ENCODE peak calls at places on chromosomes 16 and 17, in ten cellular contexts. O is sigmoid colon; P is BE2C; U is GM23248; L is cardiac muscle cell; X is lower lobe of right lung; W is CD8-positive, alpha-beta T cell; B is right lobe of liver; V is tibial artery; H is pancreas. M is an unnamed sample.

GRCh38 chr16:57801098-57801855 is 1.0 kb downstream of the KIFC3 start:
- DNase-seq in O (no peak), P (no peak), U (peak; percentile 88), L (peak; percentile 65), X (peak; percentile 26), W (no peak), B (no peak), V (no peak), H (no peak), M (no peak)

GRCh38 chr17:62092784-62093183 is 27.7 kb upstream of the MED13 start:
- DNase-seq in O (no peak), P (no peak), U (peak; percentile 6), L (no peak), X (no peak), W (no peak), B (no peak), V (no peak), H (no peak), M (no peak)

GRCh38 chr16:30030011-30030685 is 923 bp downstream of the TLCD3B start:
- DNase-seq in O (no peak), P (no peak), U (no peak), L (no peak), X (no peak), W (no peak), B (no peak), V (no peak), H (no peak), M (no peak)

GRCh38 chr17:77465358-77466041 is 324.7 kb downstream of the SEC14L1 start:
- DNase-seq in O (peak; percentile 84), P (no peak), U (peak; percentile 79), L (peak; percentile 81), X (peak; percentile 84), W (peak; percentile 82), B (peak; percentile 64), V (peak; percentile 80), H (no peak), M (peak; percentile 93)

GRCh38 chr16:14249291-14250032 is 178.3 kb downstream of the MRTFB start:
- DNase-seq in O (no peak), P (peak; percentile 40), U (peak; percentile 61), L (peak; percentile 58), X (no peak), W (peak; percentile 52), B (no peak), V (no peak), H (no peak), M (peak; percentile 30)

GRCh38 chr17:63506627-63507026 is 16.5 kb upstream of the KCNH6 start:
- DNase-seq in O (no peak), P (no peak), U (no peak), L (no peak), X (no peak), W (no peak), B (no peak), V (no peak), H (no peak), M (no peak)

GRCh38 chr16:78133919-78134318 is 34.5 kb downstream of the WWOX start:
- DNase-seq in O (no peak), P (no peak), U (no peak), L (no peak), X (no peak), W (no peak), B (no peak), V (no peak), H (no peak), M (no peak)

GRCh38 chr17:27471321-27472269 is 15.3 kb downstream of the KSR1 start:
- DNase-seq in O (no peak), P (no peak), U (peak; percentile 43), L (no peak), X (no peak), W (peak; percentile 55), B (no peak), V (no peak), H (no peak), M (peak; percentile 67)

GRCh38 chr17:6497496-6498221 is 53.4 kb downstream of the PIMREG start:
- DNase-seq in O (peak; percentile 43), P (no peak), U (no peak), L (no peak), X (peak; percentile 24), W (no peak), B (no peak), V (peak; percentile 61), H (no peak), M (no peak)

GRCh38 chr17:6498356-6498755 is 54.1 kb downstream of the PIMREG start:
- DNase-seq in O (peak; percentile 22), P (no peak), U (no peak), L (no peak), X (no peak), W (no peak), B (no peak), V (no peak), H (no peak), M (no peak)

GRCh38 chr17:6495450-6496115 is 51.3 kb downstream of the PIMREG start:
- DNase-seq in O (peak; percentile 27), P (no peak), U (no peak), L (no peak), X (peak; percentile 26), W (no peak), B (no peak), V (peak; percentile 12), H (no peak), M (peak; percentile 30)

GRCh38 chr17:6496116-6496481 is 51.8 kb downstream of the PIMREG start:
- DNase-seq in O (peak; percentile 37), P (no peak), U (no peak), L (peak; percentile 37), X (peak; percentile 31), W (no peak), B (no peak), V (peak; percentile 23), H (no peak), M (no peak)

GRCh38 chr17:6496636-6497441 is 52.6 kb downstream of the PIMREG start:
- DNase-seq in O (peak; percentile 55), P (no peak), U (peak; percentile 28), L (no peak), X (peak; percentile 13), W (no peak), B (no peak), V (peak; percentile 53), H (no peak), M (peak; percentile 25)
- H3K4me3 ChIP-seq in O (no peak overlapping the region), P (no peak overlapping the region), U (no peak overlapping the region), L (no peak overlapping the region), X (no peak overlapping the region), W (no peak overlapping the region), B (no peak overlapping the region), V (no peak overlapping the region), H (no peak overlapping the region), M (no peak overlapping the region)

GRCh38 chr17:83203472-83204221 is 124.2 kb downstream of the METRNL start:
- DNase-seq in O (peak; percentile 65), P (peak; percentile 3), U (peak; percentile 44), L (no peak), X (peak; percentile 48), W (peak; percentile 9), B (peak; percentile 24), V (peak; percentile 79), H (no peak), M (peak; percentile 47)

GRCh38 chr17:83200746-83201145 is 121.3 kb downstream of the METRNL start:
- DNase-seq in O (peak; percentile 63), P (no peak), U (peak; percentile 47), L (no peak), X (peak; percentile 39), W (no peak), B (peak; percentile 17), V (peak; percentile 78), H (no peak), M (no peak)

GRCh38 chr17:83203073-83203471 is 123.7 kb downstream of the METRNL start:
- DNase-seq in O (peak; percentile 88), P (peak; percentile 4), U (peak; percentile 99), L (peak; percentile 93), X (peak; percentile 82), W (no peak), B (peak; percentile 61), V (peak; percentile 92), H (no peak), M (peak; percentile 16)

GRCh38 chr17:83201206-83202001 is 122.0 kb downstream of the METRNL start:
- DNase-seq in O (peak; percentile 56), P (peak; percentile 2), U (peak; percentile 14), L (no peak), X (peak; percentile 24), W (no peak), B (peak; percentile 12), V (peak; percentile 66), H (no peak), M (peak; percentile 42)

DNA sequence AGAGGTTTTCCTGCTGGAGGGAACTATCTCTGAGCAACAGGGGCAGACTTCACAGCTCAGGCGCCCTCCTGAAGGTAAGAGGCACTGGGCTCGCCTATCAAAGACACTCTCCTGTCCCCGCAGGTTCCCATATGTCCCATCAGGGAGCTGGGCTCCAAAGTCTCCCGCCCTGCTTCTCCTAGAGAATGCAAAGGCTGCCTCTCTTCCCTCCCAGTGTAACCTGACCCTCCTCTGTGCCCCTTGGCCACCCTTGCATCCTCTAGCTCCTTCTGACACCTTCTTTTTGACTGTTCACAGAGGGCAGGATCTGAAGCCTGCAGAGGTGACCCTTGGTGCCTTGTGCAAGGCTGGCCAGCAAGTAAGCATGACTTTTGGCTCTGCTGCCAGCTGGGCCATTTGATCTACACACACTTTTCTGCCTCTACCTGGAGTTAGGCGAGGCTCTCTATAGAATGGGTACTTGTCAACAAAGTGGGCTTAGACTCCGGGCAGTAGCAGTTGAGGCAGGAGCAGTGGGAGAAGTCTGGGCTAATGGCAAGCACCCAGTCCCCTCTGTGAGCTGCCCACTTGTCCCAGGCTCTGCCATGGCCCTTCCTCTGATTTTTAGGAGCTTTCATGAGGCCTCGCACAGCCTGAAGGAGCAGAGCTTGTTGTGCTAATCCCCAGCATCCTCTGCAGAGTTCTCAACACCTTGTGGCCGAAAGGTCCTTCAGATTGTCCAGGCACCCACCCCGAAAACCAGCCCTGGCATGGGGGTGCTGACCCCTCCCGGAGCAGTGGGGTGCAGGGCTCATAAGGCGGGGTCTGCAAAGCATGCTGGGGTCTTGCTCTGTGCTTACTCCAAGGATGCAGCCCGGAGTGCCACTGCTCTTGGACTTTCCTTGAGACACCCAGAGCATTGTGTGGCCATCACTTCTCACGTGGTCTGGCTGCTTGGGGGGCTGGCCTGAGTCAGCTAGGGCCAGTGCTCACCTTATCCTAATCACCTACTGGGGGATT is 122.9 kb downstream of the METRNL start:
- DNase-seq in O (peak; percentile 61), P (peak; percentile 2), U (peak; percentile 25), L (no peak), X (peak; percentile 39), W (no peak), B (peak; percentile 16), V (peak; percentile 66), H (no peak), M (peak; percentile 10)
- H3K9me3 ChIP-seq in O (no peaks in the 10 kb centered on the region), P (peaks cover 5% of the 10 kb centered on the region), U (no peaks in the 10 kb centered on the region), L (no peaks in the 10 kb centered on the region), X (no peaks in the 10 kb centered on the region), W (no peaks in the 10 kb centered on the region), B (no peaks in the 10 kb centered on the region), V (no peaks in the 10 kb centered on the region), H (no peaks in the 10 kb centered on the region), M (no peaks in the 10 kb centered on the region)

GRCh38 chr17:36943250-36944220 is 5.2 kb upstream of the AATF start:
- DNase-seq in O (no peak), P (no peak), U (no peak), L (no peak), X (no peak), W (no peak), B (no peak), V (no peak), H (no peak), M (no peak)
- H3K27me3 ChIP-seq in O (peaks cover 89% of the 10 kb centered on the region), P (peaks cover 93% of the 10 kb centered on the region), U (peaks cover 90% of the 10 kb centered on the region), L (peaks cover 91% of the 10 kb centered on the region), X (peaks cover 92% of the 10 kb centered on the region), W (peaks cover 80% of the 10 kb centered on the region), B (peaks cover 41% of the 10 kb centered on the region), V (peaks cover 91% of the 10 kb centered on the region), H (peaks cover 15% of the 10 kb centered on the region), M (peaks cover 81% of the 10 kb centered on the region)

DNA sequence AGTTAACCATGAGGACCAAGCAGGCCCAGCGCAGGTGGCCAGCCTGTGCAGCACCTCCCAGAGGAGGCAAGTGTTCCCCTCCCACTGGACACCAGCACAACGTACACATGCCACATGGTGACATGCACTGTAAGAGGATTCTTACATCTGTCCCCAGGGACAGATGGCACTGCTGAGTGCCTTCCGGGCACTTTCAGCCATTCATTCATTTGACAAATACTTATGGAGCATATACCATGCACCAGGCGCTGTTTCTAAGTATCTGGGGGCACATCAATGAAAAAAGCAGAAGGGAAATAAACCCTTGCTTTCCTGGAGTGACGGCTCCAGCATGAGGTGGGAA is 79.6 kb downstream of the GAS7 start:
- DNase-seq in O (peak; percentile 56), P (no peak), U (no peak), L (no peak), X (no peak), W (no peak), B (no peak), V (peak; percentile 38), H (no peak), M (no peak)
- H3K4me3 ChIP-seq in O (no peak overlapping the region), P (no peak overlapping the region), U (no peak overlapping the region), L (no peak overlapping the region), X (no peak overlapping the region), W (no peak overlapping the region), B (no peak overlapping the region), V (no peak overlapping the region), H (no peak overlapping the region), M (no peak overlapping the region)